ENCODE peak calls at places on chromosomes 11 and 22, in seven cellular contexts. R is activated naive CD8-positive, alpha-beta T cell treated with anti-CD3 and anti-CD28 coated beads, Interleukin-2, amount 50 U/mL, for 24 hours; L is GM10248; Z is NCI-H1092; W is lower lobe of right lung; T is glutamatergic neuron; V is hippocampal formation. A is an unnamed sample.

GRCh38 chr11:19344661-19345518 is 104.1 kb upstream of the E2F8 start:
- DNase-seq in L (peak), W (peak), V (peak), R (no peak), Z (peak), T (peak), A (no peak)

GRCh38 chr11:84922836-84923235 is 704.3 kb downstream of the DLG2 start:
- DNase-seq in L (no peak), R (no peak), V (no peak), T (no peak), Z (no peak), W (no peak), A (no peak)

GRCh38 chr11:10407749-10408472 is 47.2 kb upstream of the AMPD3 start:
- DNase-seq in V (no peak), Z (no peak), T (no peak), R (no peak), L (no peak), W (no peak), A (no peak)

GRCh38 chr11:77324508-77324907 is 23.0 kb upstream of the GDPD4 start:
- DNase-seq in T (no peak), V (no peak), W (no peak), L (no peak), Z (no peak), R (no peak), A (no peak)

GRCh38 chr22:27084130-27084529 is 426.7 kb downstream of the MIAT start:
- DNase-seq in W (no peak), R (no peak), Z (no peak), T (no peak), L (no peak), V (no peak), A (no peak)

GRCh38 chr11:107648247-107648646 is 57.3 kb downstream of the ELMOD1 start:
- DNase-seq in L (no peak), V (no peak), Z (no peak), R (no peak), T (no peak), W (no peak), A (no peak)

GRCh38 chr11:107359701-107360100 is 97.9 kb downstream of the CWF19L2 start:
- DNase-seq in Z (no peak), L (no peak), V (no peak), T (no peak), R (no peak), W (no peak), A (no peak)

GRCh38 chr22:44165286-44165874 is 15.3 kb upstream of the PARVG start:
- DNase-seq in Z (no peak), W (no peak), V (no peak), L (no peak), R (no peak), T (no peak), A (no peak)

GRCh38 chr11:2197771-2198520 is 26.3 kb upstream of the TH start:
- DNase-seq in W (no peak), L (no peak), V (no peak), Z (no peak), T (no peak), R (no peak), A (no peak)

GRCh38 chr22:20424553-20424936 is 13.1 kb downstream of the SCARF2 start:
- DNase-seq in T (no peak), Z (no peak), V (no peak), L (no peak), R (no peak), W (no peak), A (no peak)

GRCh38 chr11:122038543-122038942 is 77.5 kb downstream of the BLID start:
- DNase-seq in Z (no peak), V (no peak), T (no peak), R (no peak), W (no peak), L (no peak), A (no peak)

GRCh38 chr11:83156996-83157754 is at the start of gene PCF11:
- DNase-seq in W (no peak), L (peak), Z (no peak), T (no peak), V (no peak), R (no peak), A (no peak)

GRCh38 chr11:111521132-111521531 is 6.6 kb downstream of the HOATZ start:
- DNase-seq in T (no peak), W (no peak), R (no peak), L (no peak), Z (no peak), V (no peak), A (no peak)

GRCh38 chr11:29913352-29913751 is 103.5 kb downstream of the KCNA4 start:
- DNase-seq in V (no peak), L (no peak), T (no peak), R (no peak), Z (no peak), W (no peak), A (no peak)

GRCh38 chr11:45982656-45983470 is 60.4 kb downstream of the LARGE2 start:
- DNase-seq in Z (no peak), T (peak), L (no peak), W (no peak), R (peak), V (no peak), A (no peak)

GRCh38 chr11:108703916-108704315 is 39.0 kb downstream of the DDX10 start:
- DNase-seq in V (no peak), Z (no peak), L (no peak), T (no peak), R (no peak), W (no peak), A (no peak)

GRCh38 chr22:36465232-36466021 is 16.0 kb downstream of the TXN2 start:
- DNase-seq in R (no peak), L (no peak), T (no peak), Z (no peak), V (no peak), W (peak), A (no peak)

GRCh38 chr22:27918351-27919221 is 470 bp downstream of the PITPNB start:
- DNase-seq in L (peak), T (peak), V (peak), Z (peak), W (peak), R (peak), A (peak)

GRCh38 chr22:46829140-46829891 is 66.9 kb downstream of the TBC1D22A start:
- DNase-seq in R (no peak), W (no peak), T (no peak), V (no peak), Z (no peak), L (no peak), A (no peak)

GRCh38 chr22:36409911-36410756 is 22.4 kb upstream of the MYH9 start:
- DNase-seq in L (peak), R (peak), W (peak), T (peak), V (no peak), Z (peak), A (peak)

GRCh38 chr11:93887111-93887510 is 36.7 kb upstream of the VSTM5 start:
- DNase-seq in R (no peak), T (no peak), Z (no peak), L (no peak), V (no peak), W (no peak), A (no peak)

GRCh38 chr11:34354782-34355181 is 3.0 kb downstream of the ABTB2 start:
- DNase-seq in T (no peak), L (no peak), V (no peak), R (no peak), W (no peak), Z (no peak), A (no peak)

GRCh38 chr11:79438631-79439429 is 2.0 kb downstream of the TENM4 start:
- DNase-seq in V (peak), T (peak), W (no peak), Z (peak), R (no peak), L (peak), A (peak)

GRCh38 chr11:1260023-1260501 is 37.2 kb downstream of the MUC5B start:
- DNase-seq in T (peak), R (peak), W (no peak), L (peak), Z (no peak), V (no peak), A (no peak)

GRCh38 chr11:22785251-22785650 is 44.4 kb downstream of the SVIP start:
- DNase-seq in R (no peak), L (no peak), W (no peak), V (no peak), T (no peak), Z (no peak), A (no peak)

GRCh38 chr22:48849963-48850657 is 977.6 kb downstream of the BRD1 start:
- DNase-seq in W (no peak), V (no peak), Z (no peak), L (no peak), R (no peak), T (no peak), A (no peak)

GRCh38 chr11:67238894-67239794 is 27.1 kb upstream of the GRK2 start:
- DNase-seq in R (no peak), T (no peak), L (no peak), Z (no peak), W (no peak), V (no peak), A (no peak)

GRCh38 chr11:32333335-32333991 is 101.9 kb downstream of the WT1 start:
- DNase-seq in Z (no peak), T (peak), R (peak), L (peak), W (peak), V (peak), A (no peak)

GRCh38 chr11:25910090-25910489 is 421.8 kb upstream of the ANO3 start:
- DNase-seq in R (no peak), T (no peak), W (no peak), L (no peak), V (no peak), Z (no peak), A (no peak)

GRCh38 chr11:85694385-85694980 is 8.5 kb upstream of the CCDC89 start:
- DNase-seq in T (no peak), Z (no peak), L (no peak), V (no peak), W (no peak), R (no peak), A (no peak)

GRCh38 chr11:99069831-99070444 is 49.2 kb downstream of the CNTN5 start:
- DNase-seq in Z (peak), V (no peak), W (no peak), R (no peak), T (peak), L (no peak), A (no peak)

GRCh38 chr11:7688238-7688826 is 15.0 kb upstream of the CYB5R2 start:
- DNase-seq in L (peak), V (no peak), T (no peak), Z (no peak), W (no peak), R (no peak), A (no peak)

GRCh38 chr11:88494857-88495256 is 157.3 kb upstream of the CTSC start:
- DNase-seq in W (no peak), V (no peak), L (no peak), T (no peak), Z (no peak), R (no peak), A (no peak)

GRCh38 chr11:2768471-2769408 is 68.9 kb upstream of the KCNQ1OT1 start:
- DNase-seq in T (peak), W (peak), L (no peak), Z (no peak), R (peak), V (no peak), A (no peak)

GRCh38 chr11:73242291-73243092 is 24.4 kb downstream of the P2RY2 start:
- DNase-seq in L (peak), W (peak), T (peak), Z (peak), R (peak), V (peak), A (peak)

GRCh38 chr11:128093689-128094088 is 493.7 kb downstream of the ETS1 start:
- DNase-seq in L (no peak), W (no peak), Z (no peak), R (no peak), T (no peak), V (no peak), A (no peak)